ENCODE peak calls at places on chromosomes 12 and 14, in five cellular contexts. W is fibroblast of mammary gland, F is H9, S is HL-60, N is endodermal cell. L is an unnamed sample.

GRCh38 chr12:90816353-90817089 is 138.5 kb downstream of the CCER1 start:
- DNase-seq in W (peak), F (no peak), S (no peak), N (no peak), L (no peak)

GRCh38 chr12:12996235-12996634 is 3.8 kb downstream of the HEBP1 start:
- DNase-seq in W (no peak), F (no peak), S (no peak), N (no peak), L (no peak)

GRCh38 chr12:23555808-23556207 is 393.7 kb downstream of the SOX5 start:
- DNase-seq in W (no peak), F (no peak), S (no peak), N (no peak), L (no peak)

GRCh38 chr12:32505067-32505466 is 105.7 kb downstream of the FGD4 start:
- DNase-seq in W (no peak), F (no peak), S (no peak), N (no peak), L (no peak)

GRCh38 chr12:52437508-52437907 is 3.3 kb upstream of the KRT75 start:
- DNase-seq in W (no peak), F (no peak), S (no peak), N (peak), L (no peak)

GRCh38 chr12:81759215-81759991 is at the start of gene PPFIA2:
- DNase-seq in W (peak), F (peak), S (no peak), N (peak), L (peak)

GRCh38 chr12:38527631-38528030 is 211.1 kb downstream of the ALG10B start:
- DNase-seq in W (no peak), F (no peak), S (no peak), N (no peak), L (no peak)

GRCh38 chr14:82387699-82388098 is 854.0 kb upstream of the SEL1L start:
- DNase-seq in W (peak), F (no peak), S (no peak), N (no peak), L (no peak)

GRCh38 chr12:81417056-81417455 is 339.2 kb downstream of the ACSS3 start:
- DNase-seq in W (no peak), F (no peak), S (no peak), N (no peak), L (no peak)

GRCh38 chr14:99073401-99073800 is 198.6 kb downstream of the BCL11B start:
- DNase-seq in W (no peak), F (peak), S (peak), N (no peak), L (no peak)

GRCh38 chr14:67851785-67852410 is 32.3 kb downstream of the RAD51B start:
- DNase-seq in W (no peak), F (no peak), S (no peak), N (no peak), L (no peak)
- TF ChIP-seq CTCF in W (no peak), F (no peak), S (no peak), N (no peak), L (no peak)

GRCh38 chr12:14840616-14841015 is 2.7 kb downstream of the ART4 start:
- DNase-seq in W (no peak), F (no peak), S (no peak), N (no peak), L (no peak)
- TF ChIP-seq CTCF in W (no peak), F (no peak), S (no peak), N (no peak), L (no peak)

GRCh38 chr14:26252176-26252575 is 345.7 kb downstream of the NOVA1 start:
- DNase-seq in W (no peak), F (no peak), S (no peak), N (no peak), L (no peak)

GRCh38 chr14:26255213-26255612 is 342.6 kb downstream of the NOVA1 start:
- DNase-seq in W (peak), F (no peak), S (no peak), N (no peak), L (no peak)
- TF ChIP-seq CTCF in W (peak), F (peak), S (no peak), N (peak), L (no peak)

DNA sequence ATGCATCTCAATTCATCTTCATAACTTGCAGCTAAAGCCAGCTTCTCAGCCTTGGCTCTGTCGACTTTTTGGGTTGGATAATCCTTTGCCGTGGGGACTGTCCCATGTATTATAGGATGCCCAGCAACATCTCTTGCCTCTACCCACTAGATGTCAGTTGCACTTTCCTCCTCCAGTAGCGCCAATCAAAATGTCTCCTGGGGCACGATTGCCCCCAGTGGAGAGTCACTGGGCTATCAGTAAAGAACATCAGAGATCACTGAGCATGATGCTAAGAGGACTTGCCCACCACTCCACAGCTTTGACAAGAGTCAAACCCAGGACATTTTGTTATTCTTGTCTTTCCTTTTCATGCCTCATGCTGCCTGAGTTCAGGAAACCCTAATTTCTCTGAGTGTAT is 980.4 kb downstream of the VRK1 start:
- DNase-seq in W (no peak), F (no peak), S (no peak), N (no peak), L (no peak)
- TF ChIP-seq CTCF in W (no peak), F (no peak), S (no peak), N (no peak), L (no peak)

DNA sequence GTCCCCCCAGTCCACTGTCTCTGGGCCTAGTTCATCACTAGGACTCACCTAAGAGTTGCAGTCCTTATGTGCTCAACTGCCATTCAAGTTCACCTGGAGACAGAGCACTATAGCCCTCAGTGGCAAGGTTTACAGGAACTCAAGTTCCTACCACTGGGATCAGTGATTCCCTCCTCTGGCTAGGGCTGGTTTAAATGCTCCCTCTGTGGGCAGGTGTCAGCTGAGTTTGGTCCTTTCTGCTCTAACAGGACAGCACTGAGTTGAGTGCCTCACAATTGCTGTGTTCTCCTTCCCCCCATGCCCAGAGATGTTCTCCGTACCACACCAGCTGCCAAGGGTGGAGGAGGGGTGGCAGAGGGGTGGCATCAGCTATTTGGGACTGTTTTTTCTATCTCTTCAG is 20.8 kb upstream of the SAV1 start:
- DNase-seq in W (no peak), F (peak), S (no peak), N (peak), L (no peak)
- TF ChIP-seq CTCF in W (no peak), F (peak), S (no peak), N (peak), L (no peak)

GRCh38 chr12:116125981-116126566 is 151.4 kb downstream of the MED13L start:
- DNase-seq in W (peak), F (no peak), S (peak), N (peak), L (no peak)
- TF ChIP-seq CTCF in W (no peak), F (no peak), S (no peak), N (no peak), L (no peak)

DNA sequence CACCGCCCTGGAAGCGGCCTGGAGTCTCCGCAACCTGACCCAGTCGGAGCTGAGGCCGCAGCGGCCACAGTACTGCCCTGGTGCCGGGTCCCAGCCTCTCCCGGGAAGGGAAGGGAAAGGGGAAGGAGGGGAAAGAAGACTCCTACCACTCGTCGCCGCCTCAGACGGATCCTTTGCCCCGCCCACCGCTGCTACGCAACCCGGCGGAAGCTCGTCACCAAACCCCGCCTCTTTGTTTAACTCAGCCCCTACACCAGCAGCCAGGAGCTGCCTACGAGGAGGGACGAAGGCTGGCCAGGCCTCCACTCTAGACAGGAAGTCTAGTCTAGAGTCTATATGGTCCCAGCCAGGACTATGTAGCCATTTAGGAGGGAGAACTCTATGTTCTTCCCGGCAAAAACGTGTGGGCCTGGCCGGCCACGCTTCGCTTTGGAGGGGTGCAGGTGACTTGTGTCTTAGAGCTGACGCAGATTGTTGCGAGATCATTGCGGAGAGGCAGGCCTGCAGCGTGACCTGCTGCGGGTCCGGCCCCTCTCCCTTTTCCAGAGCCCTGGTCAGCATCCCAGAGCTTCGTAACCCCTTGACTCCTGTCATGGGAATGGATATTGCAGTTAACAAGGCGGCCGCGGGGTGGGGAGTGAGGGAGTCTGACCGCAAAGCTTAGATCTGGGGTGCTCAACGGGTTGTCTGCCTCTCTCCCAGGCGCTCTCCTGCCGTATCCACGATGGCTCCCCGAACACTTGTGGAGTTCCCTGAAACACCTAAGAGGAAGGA is at the start of gene RNF41:
- DNase-seq in W (peak), F (peak), S (peak), N (peak), L (peak)
- TF ChIP-seq CTCF in W (no peak), F (peak), S (no peak), N (peak), L (peak)

DNA sequence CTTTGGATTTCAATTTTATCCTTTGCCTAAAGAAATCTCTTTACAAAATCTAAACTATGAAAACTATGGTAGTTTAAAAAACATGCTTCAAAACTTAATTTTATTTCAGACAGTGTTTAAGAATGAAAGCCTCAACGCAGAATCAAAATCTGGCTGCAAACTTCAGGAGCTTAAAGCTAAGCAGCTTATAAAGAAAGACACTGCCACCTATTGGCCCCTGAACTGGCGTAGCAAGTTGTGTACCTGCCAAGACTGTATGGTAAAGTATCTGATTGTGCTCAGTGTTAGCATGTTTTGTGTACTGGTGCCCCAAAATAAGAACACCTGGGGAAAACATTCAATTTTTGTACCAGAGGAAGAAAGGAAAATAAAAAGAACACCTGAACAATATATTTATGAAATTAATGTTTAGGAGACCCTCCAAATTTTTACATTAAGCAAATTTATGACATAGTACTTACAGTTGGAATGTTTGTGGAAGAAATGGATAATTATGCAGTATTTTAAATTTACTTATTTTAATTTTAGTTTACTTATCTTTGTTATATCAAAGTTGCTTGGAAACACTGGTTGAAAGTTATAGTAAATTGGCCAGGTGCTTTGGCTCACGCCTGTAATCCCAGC is 12.2 kb downstream of the UBR7 start:
- DNase-seq in W (peak), F (no peak), S (peak), N (peak), L (no peak)
- TF ChIP-seq CTCF in W (peak), F (peak), S (peak), N (peak), L (no peak)

GRCh38 chr12:57993030-57993429 is 51.7 kb downstream of the ATP23 start:
- DNase-seq in W (peak), F (no peak), S (no peak), N (no peak), L (no peak)
- TF ChIP-seq CTCF in W (peak), F (peak), S (no peak), N (peak), L (no peak)

L was measured in endothelial cell.